ENCODE peak calls at places on chromosomes 2 and 18, in five cellular contexts. One of them, this sample, is unnamed.

GRCh38 chr2:176652300-176653182 is 383.3 kb downstream of the MTX2 start:
- DNase-seq in lower lobe of right lung: no peak
- DNase-seq in transverse colon: no peak
- DNase-seq in psoas muscle: no peak
- DNase-seq in body of pancreas: no peak
- DNase-seq in this sample: peak; percentile 30

GRCh38 chr2:200878289-200878688 is 10.6 kb downstream of the PPIL3 start:
- DNase-seq in psoas muscle: no peak
- DNase-seq in transverse colon: no peak
- DNase-seq in body of pancreas: no peak
- DNase-seq in lower lobe of right lung: no peak
- DNase-seq in this sample: no peak

GRCh38 chr2:10542033-10542432 is 93.9 kb upstream of the ODC1 start:
- DNase-seq in transverse colon: no peak
- DNase-seq in body of pancreas: no peak
- DNase-seq in psoas muscle: no peak
- DNase-seq in lower lobe of right lung: no peak
- DNase-seq in this sample: no peak

GRCh38 chr18:24265502-24266064 is 126.7 kb downstream of the CABYR start:
- DNase-seq in lower lobe of right lung: no peak
- DNase-seq in psoas muscle: no peak
- DNase-seq in body of pancreas: no peak
- DNase-seq in transverse colon: no peak
- DNase-seq in this sample: no peak

GRCh38 chr2:156800065-156800556 is 363.9 kb downstream of the GPD2 start:
- DNase-seq in lower lobe of right lung: no peak
- DNase-seq in body of pancreas: no peak
- DNase-seq in transverse colon: no peak
- DNase-seq in psoas muscle: no peak
- DNase-seq in this sample: no peak

GRCh38 chr18:46155652-46156051 is 51.5 kb downstream of the HAUS1 start:
- DNase-seq in transverse colon: no peak
- DNase-seq in lower lobe of right lung: no peak
- DNase-seq in psoas muscle: no peak
- DNase-seq in body of pancreas: no peak
- DNase-seq in this sample: no peak

GRCh38 chr2:63663013-63663864 is 74.5 kb downstream of the MDH1 start:
- DNase-seq in psoas muscle: no peak
- DNase-seq in body of pancreas: no peak
- DNase-seq in transverse colon: no peak
- DNase-seq in lower lobe of right lung: no peak
- DNase-seq in this sample: no peak

GRCh38 chr2:44578401-44579135 is 216.8 kb downstream of the CAMKMT start:
- DNase-seq in lower lobe of right lung: no peak
- DNase-seq in psoas muscle: no peak
- DNase-seq in body of pancreas: no peak
- DNase-seq in transverse colon: no peak
- DNase-seq in this sample: no peak

GRCh38 chr2:172285010-172285621 is 142.3 kb upstream of the ITGA6 start:
- DNase-seq in transverse colon: no peak
- DNase-seq in lower lobe of right lung: no peak
- DNase-seq in psoas muscle: no peak
- DNase-seq in body of pancreas: no peak
- DNase-seq in this sample: peak; percentile 44

GRCh38 chr2:18551623-18552022 is 8.8 kb downstream of the RDH14 start:
- DNase-seq in body of pancreas: no peak
- DNase-seq in psoas muscle: no peak
- DNase-seq in transverse colon: no peak
- DNase-seq in lower lobe of right lung: no peak
- DNase-seq in this sample: no peak

GRCh38 chr2:127681288-127681771 is 6.0 kb upstream of the LIMS2 start:
- DNase-seq in body of pancreas: no peak
- DNase-seq in lower lobe of right lung: no peak
- DNase-seq in psoas muscle: peak; percentile 79
- DNase-seq in transverse colon: no peak
- DNase-seq in this sample: no peak
- H3K4me3 ChIP-seq in body of pancreas: no peak overlapping the region
- H3K4me3 ChIP-seq in lower lobe of right lung: peak overlapping the region; percentile 49
- H3K4me3 ChIP-seq in psoas muscle: peak overlapping the region; percentile 59
- H3K4me3 ChIP-seq in transverse colon: no peak overlapping the region
- H3K4me3 ChIP-seq in this sample: no peak overlapping the region

DNA sequence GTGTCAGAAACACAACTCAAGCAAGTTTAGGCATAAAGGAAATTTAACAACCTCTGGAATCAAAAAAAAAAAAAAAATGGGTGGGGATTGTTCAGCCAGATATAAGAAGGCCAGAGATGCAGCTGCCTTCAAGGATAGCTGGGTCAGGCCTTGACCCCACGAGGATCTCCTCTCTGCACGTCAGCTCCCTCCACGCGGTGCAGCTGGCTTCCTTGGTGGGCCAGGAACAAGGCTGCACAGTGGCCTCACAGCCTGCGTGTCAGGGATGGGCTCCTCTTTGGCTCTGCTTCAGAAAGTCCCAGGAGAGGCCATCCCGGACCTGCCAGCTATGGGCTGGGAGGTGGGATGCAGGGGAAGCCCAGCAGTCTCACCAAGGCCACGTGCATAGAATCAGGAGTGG is 55.5 kb downstream of the TIMM21 start:
- DNase-seq in psoas muscle: no peak
- DNase-seq in body of pancreas: no peak
- DNase-seq in lower lobe of right lung: no peak
- DNase-seq in transverse colon: no peak
- DNase-seq in this sample: no peak
- TF ChIP-seq CTCF in psoas muscle: no peak
- TF ChIP-seq CTCF in body of pancreas: no peak
- TF ChIP-seq CTCF in lower lobe of right lung: no peak
- TF ChIP-seq CTCF in transverse colon: no peak
- TF ChIP-seq CTCF in this sample: no peak

GRCh38 chr18:57792741-57793629 is 10.1 kb downstream of the ATP8B1 start:
- DNase-seq in transverse colon: no peak
- DNase-seq in lower lobe of right lung: no peak
- DNase-seq in psoas muscle: no peak
- DNase-seq in body of pancreas: no peak
- DNase-seq in this sample: no peak
- H3K4me3 ChIP-seq in transverse colon: no peak overlapping the region
- H3K4me3 ChIP-seq in lower lobe of right lung: peak overlapping the region; percentile 18
- H3K4me3 ChIP-seq in psoas muscle: peak overlapping the region; percentile 48
- H3K4me3 ChIP-seq in body of pancreas: no peak overlapping the region
- H3K4me3 ChIP-seq in this sample: no peak overlapping the region

GRCh38 chr2:208099682-208100081 is 24.6 kb downstream of the CRYGD start:
- DNase-seq in body of pancreas: no peak
- DNase-seq in transverse colon: no peak
- DNase-seq in lower lobe of right lung: no peak
- DNase-seq in psoas muscle: no peak
- DNase-seq in this sample: no peak

GRCh38 chr2:208097801-208098200 is 26.5 kb downstream of the CRYGD start:
- DNase-seq in lower lobe of right lung: no peak
- DNase-seq in psoas muscle: no peak
- DNase-seq in transverse colon: no peak
- DNase-seq in body of pancreas: no peak
- DNase-seq in this sample: no peak

GRCh38 chr2:208103616-208104015 is 20.7 kb downstream of the CRYGD start:
- DNase-seq in body of pancreas: no peak
- DNase-seq in lower lobe of right lung: no peak
- DNase-seq in transverse colon: no peak
- DNase-seq in psoas muscle: no peak
- DNase-seq in this sample: no peak

GRCh38 chr2:208098267-208098666 is 26.1 kb downstream of the CRYGD start:
- DNase-seq in transverse colon: no peak
- DNase-seq in body of pancreas: no peak
- DNase-seq in psoas muscle: no peak
- DNase-seq in lower lobe of right lung: no peak
- DNase-seq in this sample: no peak

GRCh38 chr2:208101716-208102631 is 22.4 kb downstream of the CRYGD start:
- DNase-seq in transverse colon: no peak
- DNase-seq in body of pancreas: no peak
- DNase-seq in psoas muscle: no peak
- DNase-seq in lower lobe of right lung: no peak
- DNase-seq in this sample: no peak
- TF ChIP-seq CTCF in transverse colon: no peak
- TF ChIP-seq CTCF in body of pancreas: no peak
- TF ChIP-seq CTCF in psoas muscle: no peak
- TF ChIP-seq CTCF in lower lobe of right lung: no peak
- TF ChIP-seq CTCF in this sample: peak; percentile 16

DNA sequence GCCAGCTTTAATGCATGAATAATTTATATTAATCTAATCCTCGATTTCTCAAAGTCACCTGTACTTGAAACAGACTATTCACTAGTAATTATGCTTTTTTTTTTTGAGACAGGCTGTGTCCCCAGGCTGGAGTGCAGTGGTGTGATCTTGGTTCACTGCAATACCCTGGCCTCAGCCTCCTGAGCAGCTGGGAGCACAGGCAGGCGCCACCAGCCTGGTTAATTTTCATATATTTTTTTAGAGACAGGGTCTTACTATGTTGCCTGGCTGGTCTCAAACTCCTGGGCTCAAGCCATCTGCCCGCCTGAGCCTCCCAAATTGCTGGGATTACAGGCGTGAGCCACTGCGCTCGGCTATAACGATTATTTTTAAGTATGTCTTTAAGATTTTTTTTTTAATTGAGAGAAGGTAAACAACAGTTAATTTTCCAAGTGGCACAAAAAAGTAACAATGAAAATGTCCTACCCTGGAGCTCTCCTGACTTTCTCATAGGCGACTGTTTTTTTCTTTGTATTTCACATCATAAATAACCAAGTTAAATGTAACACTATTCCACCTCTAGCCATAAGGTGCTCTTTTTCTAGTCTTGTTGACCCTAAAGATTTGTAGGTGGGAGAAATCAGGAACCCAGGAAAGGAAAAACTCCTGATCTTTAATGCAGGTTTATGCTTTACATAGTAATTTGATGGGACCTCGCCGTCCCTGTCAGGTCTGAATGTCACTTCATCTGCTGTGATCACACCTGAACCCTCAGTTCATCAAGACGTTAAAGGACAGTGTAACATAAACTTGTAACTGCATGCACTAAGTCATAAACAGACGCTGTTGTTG is 1.3 kb upstream of the ANKRD12 start:
- DNase-seq in body of pancreas: no peak
- DNase-seq in psoas muscle: no peak
- DNase-seq in lower lobe of right lung: no peak
- DNase-seq in transverse colon: no peak
- DNase-seq in this sample: no peak
- H3K4me3 ChIP-seq in body of pancreas: peak overlapping the region; percentile 24
- H3K4me3 ChIP-seq in psoas muscle: peak overlapping the region; percentile 88
- H3K4me3 ChIP-seq in lower lobe of right lung: peak overlapping the region; percentile 83
- H3K4me3 ChIP-seq in transverse colon: peak overlapping the region; percentile 82
- H3K4me3 ChIP-seq in this sample: peak overlapping the region; percentile 56

DNA sequence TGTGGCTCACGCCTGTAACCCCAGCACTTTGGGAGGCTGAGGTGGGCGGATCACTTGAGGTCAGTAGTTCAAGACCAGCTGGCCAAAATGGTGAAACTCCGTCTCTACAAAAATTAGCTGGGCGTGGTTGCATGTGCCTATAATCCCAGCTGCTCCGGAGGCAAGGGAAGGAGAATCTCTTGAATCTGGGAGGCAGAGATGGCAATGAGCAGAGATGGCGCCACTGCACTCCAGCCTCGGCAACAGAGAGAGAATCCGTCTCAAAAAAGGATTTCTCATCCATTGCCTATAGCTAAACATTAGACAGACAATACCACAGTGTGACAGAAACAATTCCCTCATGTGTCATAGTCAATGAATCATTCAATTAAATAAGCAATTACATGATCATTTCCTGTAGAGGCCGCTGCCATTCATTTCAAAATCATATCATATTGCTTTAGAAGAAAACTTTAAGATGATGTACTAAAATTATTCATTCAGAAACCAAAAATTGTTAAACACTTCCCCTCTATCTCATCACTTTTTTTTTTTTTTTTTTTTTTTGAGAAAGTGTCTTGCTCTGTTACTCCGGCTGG is 69.5 kb upstream of the TGIF1 start:
- DNase-seq in transverse colon: no peak
- DNase-seq in psoas muscle: peak; percentile 54
- DNase-seq in body of pancreas: no peak
- DNase-seq in lower lobe of right lung: no peak
- DNase-seq in this sample: no peak
- TF ChIP-seq CTCF in transverse colon: no peak
- TF ChIP-seq CTCF in psoas muscle: no peak
- TF ChIP-seq CTCF in body of pancreas: no peak
- TF ChIP-seq CTCF in lower lobe of right lung: no peak
- TF ChIP-seq CTCF in this sample: no peak

DNA sequence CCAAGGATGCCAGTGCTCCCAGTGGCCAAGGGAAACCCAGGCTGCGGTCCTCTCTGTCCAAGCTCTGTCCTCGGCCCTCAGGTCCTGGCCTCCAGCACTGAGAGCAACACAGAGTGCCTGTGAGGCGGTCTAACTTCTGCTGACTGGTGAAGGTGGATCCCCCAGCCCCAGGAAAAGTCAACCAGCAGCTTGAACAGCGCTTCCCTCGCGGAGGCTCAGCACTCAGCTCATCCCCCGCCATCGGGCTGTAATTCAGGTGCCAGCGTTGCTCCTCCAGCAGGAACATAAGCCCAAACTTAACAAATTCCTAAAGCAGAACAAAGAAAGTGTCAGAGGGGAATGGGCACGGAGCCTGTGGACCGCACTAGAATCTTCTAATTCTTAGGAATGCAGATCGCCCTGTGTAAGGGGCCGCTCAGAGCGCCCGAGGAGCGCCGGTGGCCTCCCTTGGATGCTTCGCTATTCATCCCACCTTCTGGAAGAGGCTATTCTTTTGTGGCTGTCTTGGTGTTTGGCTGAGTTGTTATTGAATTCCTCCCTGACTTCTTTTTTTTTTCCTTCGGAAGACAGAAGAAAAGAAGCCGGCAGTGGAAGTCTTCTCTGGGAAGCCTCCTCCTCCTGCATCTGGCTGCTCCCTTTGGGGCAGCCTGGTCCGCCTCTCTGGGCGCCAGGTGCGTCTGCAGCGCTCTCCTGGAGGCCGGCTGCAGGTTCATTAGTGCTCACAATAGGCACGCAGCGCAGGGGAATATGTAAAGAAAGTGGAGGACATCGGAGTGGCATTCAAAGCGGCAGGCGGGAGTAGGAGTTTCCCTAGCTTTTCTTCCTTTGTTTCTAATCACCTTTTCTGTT is 905.6 kb downstream of the TSN start:
- DNase-seq in lower lobe of right lung: no peak
- DNase-seq in body of pancreas: no peak
- DNase-seq in transverse colon: no peak
- DNase-seq in psoas muscle: no peak
- DNase-seq in this sample: no peak
- H3K4me3 ChIP-seq in lower lobe of right lung: no peak overlapping the region
- H3K4me3 ChIP-seq in body of pancreas: no peak overlapping the region
- H3K4me3 ChIP-seq in transverse colon: no peak overlapping the region
- H3K4me3 ChIP-seq in psoas muscle: no peak overlapping the region
- H3K4me3 ChIP-seq in this sample: no peak overlapping the region

This sample was measured in HFF-Myc.